ENCODE peak calls at places on chromosome 22, in five cellular contexts. H is Calu3, W is HFF-Myc, K is ovary, D is fibroblast of lung. C is an unnamed sample.

GRCh38 chr22:25161916-25162530 is 37.6 kb upstream of the CRYBB3 start:
- DNase-seq in H (no peak), W (no peak), K (no peak), D (no peak), C (no peak)

GRCh38 chr22:50206599-50206998 is 5.8 kb downstream of the SELENOO start:
- DNase-seq in H (peak), W (peak), K (no peak), D (peak), C (peak)

GRCh38 chr22:36197601-36198146 is 3.9 kb downstream of the APOL4 start:
- DNase-seq in H (no peak), W (no peak), K (no peak), D (no peak), C (peak)

GRCh38 chr22:29346659-29347058 is 31.2 kb upstream of the RASL10A start:
- DNase-seq in H (no peak), W (no peak), K (no peak), D (no peak), C (no peak)

GRCh38 chr22:40238425-40239344 is 61.0 kb downstream of the TNRC6B start:
- DNase-seq in H (peak), W (peak), K (no peak), D (peak), C (no peak)

GRCh38 chr22:35299217-35299716 is 427 bp upstream of the TOM1 start:
- DNase-seq in H (no peak), W (no peak), K (no peak), D (peak), C (no peak)

GRCh38 chr22:50338860-50339462 is 4.2 kb upstream of the PPP6R2 start:
- DNase-seq in H (no peak), W (no peak), K (no peak), D (no peak), C (no peak)

GRCh38 chr22:27241430-27242110 is 560.0 kb downstream of the MN1 start:
- DNase-seq in H (peak), W (no peak), K (peak), D (no peak), C (peak)

GRCh38 chr22:34236527-34236926 is 316.3 kb upstream of the LARGE1 start:
- DNase-seq in H (no peak), W (no peak), K (no peak), D (no peak), C (no peak)

GRCh38 chr22:50218996-50219727 is 18.4 kb downstream of the SELENOO start:
- DNase-seq in H (no peak), W (peak), K (peak), D (peak), C (peak)

GRCh38 chr22:23305922-23306374 is 125.6 kb downstream of the BCR start:
- DNase-seq in H (no peak), W (peak), K (peak), D (peak), C (peak)

GRCh38 chr22:19058713-19059451 is 63.3 kb downstream of the DGCR2 start:
- DNase-seq in H (no peak), W (no peak), K (no peak), D (no peak), C (peak)

GRCh38 chr22:22929381-22930221 is 42.0 kb downstream of the IGLL5 start:
- DNase-seq in H (no peak), W (no peak), K (no peak), D (no peak), C (no peak)

GRCh38 chr22:38924197-38924952 is 33.0 kb upstream of the APOBEC3A start:
- DNase-seq in H (peak), W (peak), K (peak), D (peak), C (peak)
- TF ChIP-seq CTCF in H (no peak), W (no peak), K (no peak), D (no peak), C (no peak)

GRCh38 chr22:20751185-20751851 is 22.6 kb upstream of the SERPIND1 start:
- DNase-seq in H (no peak), W (no peak), K (no peak), D (peak), C (no peak)
- TF ChIP-seq CTCF in H (no peak), W (no peak), K (no peak), D (no peak), C (no peak)

GRCh38 chr22:45441158-45441557 is 27.7 kb downstream of the RIBC2 start:
- DNase-seq in H (peak), W (peak), K (peak), D (peak), C (peak)
- TF ChIP-seq CTCF in H (peak), W (peak), K (peak), D (peak), C (peak)

GRCh38 chr22:46250035-46250782 is at the start of gene CDPF1:
- DNase-seq in H (peak), W (peak), K (peak), D (peak), C (peak)
- TF ChIP-seq CTCF in H (no peak), W (no peak), K (no peak), D (no peak), C (no peak)

GRCh38 chr22:43225609-43226008 is 38.7 kb upstream of the TTLL12 start:
- DNase-seq in H (no peak), W (no peak), K (no peak), D (no peak), C (no peak)

GRCh38 chr22:43227231-43227630 is 40.3 kb upstream of the TTLL12 start:
- DNase-seq in H (no peak), W (peak), K (no peak), D (peak), C (no peak)

GRCh38 chr22:43228330-43228729 is 41.4 kb upstream of the TTLL12 start:
- DNase-seq in H (peak), W (no peak), K (no peak), D (peak), C (peak)

GRCh38 chr22:43228863-43229262 is 41.9 kb upstream of the TTLL12 start:
- DNase-seq in H (no peak), W (no peak), K (no peak), D (no peak), C (no peak)

DNA sequence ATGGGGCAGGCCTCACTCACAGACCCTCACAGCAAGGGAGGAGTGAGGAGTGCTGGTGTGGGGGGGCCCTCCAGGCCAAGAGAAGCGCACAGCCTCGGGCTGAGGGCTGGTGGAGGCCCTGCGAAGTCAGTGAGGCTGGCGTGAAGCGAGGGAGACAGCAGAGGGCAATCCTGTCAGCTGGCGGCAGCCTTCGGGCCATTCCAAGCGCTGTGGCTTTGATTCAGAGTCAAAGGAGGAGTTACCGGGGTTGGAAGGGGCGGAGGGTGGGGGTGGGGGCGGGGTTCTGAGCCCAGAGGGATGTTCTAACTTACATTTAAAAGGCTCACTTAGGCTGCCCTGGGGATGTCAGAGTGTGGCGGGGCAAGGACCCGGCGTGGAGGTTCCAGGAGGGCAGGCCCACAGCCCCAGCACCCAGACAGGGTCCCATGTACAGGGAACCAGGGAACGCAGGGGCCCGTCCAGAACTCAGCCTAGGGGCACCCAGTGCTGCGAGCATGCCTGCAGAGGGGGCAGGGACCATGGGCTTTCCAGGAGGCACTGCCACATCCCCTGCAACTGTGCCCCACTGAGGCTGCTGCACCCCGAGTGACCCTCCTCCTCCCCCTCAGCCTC is 39.5 kb upstream of the TTLL12 start:
- DNase-seq in H (no peak), W (no peak), K (peak), D (peak), C (peak)
- TF ChIP-seq CTCF in H (no peak), W (no peak), K (no peak), D (no peak), C (no peak)

GRCh38 chr22:37259540-37260029 is 15.5 kb upstream of the RAC2 start:
- DNase-seq in H (no peak), W (no peak), K (no peak), D (peak), C (peak)
- TF ChIP-seq CTCF in H (no peak), W (peak), K (no peak), D (peak), C (no peak)

C was measured in testis.